ENCODE peak calls at places on chromosomes 12 and 14, in six cellular contexts. One of them, this sample, is unnamed.

GRCh38 chr12:108849653-108850052 is 7.7 kb downstream of the SSH1 start:
- DNase-seq in heart left ventricle: no peak
- DNase-seq in uterus: no peak
- DNase-seq in body of pancreas: no peak
- DNase-seq in GM12878: no peak
- DNase-seq in right lobe of liver: no peak
- DNase-seq in this sample: no peak

GRCh38 chr14:60327447-60328331 is 78.7 kb downstream of the PPM1A start:
- DNase-seq in heart left ventricle: no peak
- DNase-seq in uterus: peak; percentile 43
- DNase-seq in body of pancreas: peak; percentile 75
- DNase-seq in GM12878: peak; percentile 47
- DNase-seq in right lobe of liver: peak; percentile 34
- DNase-seq in this sample: peak; percentile 7

GRCh38 chr14:91229743-91230200 is 14.7 kb downstream of the GPR68 start:
- DNase-seq in heart left ventricle: no peak
- DNase-seq in uterus: no peak
- DNase-seq in body of pancreas: no peak
- DNase-seq in GM12878: peak; percentile 96
- DNase-seq in right lobe of liver: no peak
- DNase-seq in this sample: no peak

GRCh38 chr12:113135178-113136127 is at the start of gene RASAL1:
- DNase-seq in heart left ventricle: no peak
- DNase-seq in uterus: no peak
- DNase-seq in body of pancreas: peak; percentile 64
- DNase-seq in GM12878: no peak
- DNase-seq in right lobe of liver: peak; percentile 35
- DNase-seq in this sample: no peak

GRCh38 chr14:97930191-97930590 is 1133.0 kb downstream of the VRK1 start:
- DNase-seq in heart left ventricle: no peak
- DNase-seq in uterus: no peak
- DNase-seq in body of pancreas: no peak
- DNase-seq in GM12878: no peak
- DNase-seq in right lobe of liver: no peak
- DNase-seq in this sample: no peak

GRCh38 chr14:32374155-32374554 is 45.1 kb downstream of the AKAP6 start:
- DNase-seq in heart left ventricle: no peak
- DNase-seq in uterus: no peak
- DNase-seq in body of pancreas: no peak
- DNase-seq in GM12878: no peak
- DNase-seq in right lobe of liver: no peak
- DNase-seq in this sample: no peak

GRCh38 chr12:98227162-98227561 is 288.2 kb upstream of the TMPO start:
- DNase-seq in heart left ventricle: no peak
- DNase-seq in uterus: no peak
- DNase-seq in body of pancreas: no peak
- DNase-seq in GM12878: no peak
- DNase-seq in right lobe of liver: no peak
- DNase-seq in this sample: no peak

GRCh38 chr12:87935216-87935615 is 94.0 kb downstream of the C12orf50 start:
- DNase-seq in heart left ventricle: no peak
- DNase-seq in uterus: no peak
- DNase-seq in body of pancreas: no peak
- DNase-seq in GM12878: no peak
- DNase-seq in right lobe of liver: no peak
- DNase-seq in this sample: no peak

GRCh38 chr12:57549909-57550627 is at the start of gene KIF5A:
- DNase-seq in heart left ventricle: no peak
- DNase-seq in uterus: peak; percentile 40
- DNase-seq in body of pancreas: no peak
- DNase-seq in GM12878: no peak
- DNase-seq in right lobe of liver: peak; percentile 42
- DNase-seq in this sample: no peak

GRCh38 chr14:75460402-75460801 is 32.6 kb downstream of the JDP2 start:
- DNase-seq in heart left ventricle: no peak
- DNase-seq in uterus: no peak
- DNase-seq in body of pancreas: no peak
- DNase-seq in GM12878: no peak
- DNase-seq in right lobe of liver: no peak
- DNase-seq in this sample: no peak

GRCh38 chr14:44833376-44833775 is 128.4 kb downstream of the KLHL28 start:
- DNase-seq in heart left ventricle: no peak
- DNase-seq in uterus: no peak
- DNase-seq in body of pancreas: no peak
- DNase-seq in GM12878: no peak
- DNase-seq in right lobe of liver: no peak
- DNase-seq in this sample: no peak

GRCh38 chr14:68546839-68547238 is 246.0 kb downstream of the ZFP36L1 start:
- DNase-seq in heart left ventricle: no peak
- DNase-seq in uterus: peak; percentile 75
- DNase-seq in body of pancreas: no peak
- DNase-seq in GM12878: no peak
- DNase-seq in right lobe of liver: no peak
- DNase-seq in this sample: no peak

GRCh38 chr14:45891417-45892080 is 638.5 kb upstream of the MIS18BP1 start:
- DNase-seq in heart left ventricle: no peak
- DNase-seq in uterus: peak; percentile 13
- DNase-seq in body of pancreas: peak; percentile 2
- DNase-seq in GM12878: no peak
- DNase-seq in right lobe of liver: no peak
- DNase-seq in this sample: peak; percentile 27
- H3K4me3 ChIP-seq in heart left ventricle: no peak overlapping the region
- H3K4me3 ChIP-seq in uterus: no peak overlapping the region
- H3K4me3 ChIP-seq in body of pancreas: no peak overlapping the region
- H3K4me3 ChIP-seq in GM12878: no peak overlapping the region
- H3K4me3 ChIP-seq in right lobe of liver: no peak overlapping the region
- H3K4me3 ChIP-seq in this sample: no peak overlapping the region

GRCh38 chr12:22046090-22046967 is at the start of gene CMAS:
- DNase-seq in heart left ventricle: peak; percentile 89
- DNase-seq in uterus: peak; percentile 71
- DNase-seq in body of pancreas: peak; percentile 79
- DNase-seq in GM12878: peak; percentile 16
- DNase-seq in right lobe of liver: peak; percentile 89
- DNase-seq in this sample: peak; percentile 71
- TF ChIP-seq POLR2A in heart left ventricle: no peak
- TF ChIP-seq POLR2A in uterus: peak; percentile 67
- TF ChIP-seq POLR2A in body of pancreas: peak; percentile 76
- TF ChIP-seq POLR2A in GM12878: peak; percentile 84
- TF ChIP-seq POLR2A in right lobe of liver: peak; percentile 75
- TF ChIP-seq POLR2A in this sample: peak; percentile 75

DNA sequence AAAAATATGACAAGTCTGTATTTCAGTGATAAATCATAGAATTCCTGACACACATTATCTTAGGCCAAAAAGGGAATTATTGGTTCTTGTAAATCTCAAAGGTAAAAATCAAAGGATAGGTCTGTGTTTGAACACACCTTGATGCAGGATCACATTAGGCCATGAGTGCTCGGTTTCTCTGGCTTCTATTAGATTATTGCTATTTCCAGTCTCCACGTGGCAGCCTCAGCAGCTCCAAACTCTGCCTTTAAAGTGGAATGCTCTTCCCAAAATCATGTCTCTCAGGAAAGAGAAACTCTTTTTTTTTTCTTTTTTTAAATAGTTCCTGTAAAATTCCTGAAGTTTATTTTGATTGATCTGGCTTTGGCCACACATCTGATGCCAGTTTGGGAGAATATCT is 105.6 kb upstream of the FRMD6 start:
- DNase-seq in heart left ventricle: no peak
- DNase-seq in uterus: no peak
- DNase-seq in body of pancreas: no peak
- DNase-seq in GM12878: no peak
- DNase-seq in right lobe of liver: no peak
- DNase-seq in this sample: no peak
- H3K4me1 ChIP-seq in heart left ventricle: peaks cover 8% of the 10 kb centered on the region
- H3K4me1 ChIP-seq in uterus: no peaks in the 10 kb centered on the region
- H3K4me1 ChIP-seq in body of pancreas: no peaks in the 10 kb centered on the region
- H3K4me1 ChIP-seq in GM12878: no peaks in the 10 kb centered on the region
- H3K4me1 ChIP-seq in right lobe of liver: peaks cover 18% of the 10 kb centered on the region
- H3K4me1 ChIP-seq in this sample: peaks cover 2% of the 10 kb centered on the region

DNA sequence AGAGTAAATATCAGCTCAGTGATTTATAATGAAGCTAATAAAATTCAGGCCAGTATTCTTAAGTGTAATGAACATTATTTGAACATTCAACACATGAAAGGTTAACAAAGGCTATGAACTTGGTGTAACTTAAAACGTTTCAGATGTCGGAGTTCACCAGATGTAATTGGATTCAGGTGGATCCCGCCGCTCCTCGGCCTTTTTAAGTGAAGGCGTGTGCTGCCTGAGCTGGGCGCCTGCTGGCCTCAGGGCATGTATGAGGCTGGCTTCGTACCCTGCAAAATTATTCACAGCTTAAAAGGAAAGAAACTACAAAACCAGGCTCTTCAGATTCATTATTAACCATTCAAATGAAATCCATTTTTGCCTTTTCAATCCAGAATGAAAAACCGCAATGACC is 69.9 kb downstream of the WIF1 start:
- DNase-seq in heart left ventricle: no peak
- DNase-seq in uterus: no peak
- DNase-seq in body of pancreas: no peak
- DNase-seq in GM12878: no peak
- DNase-seq in right lobe of liver: no peak
- DNase-seq in this sample: no peak
- H3K4me3 ChIP-seq in heart left ventricle: no peak overlapping the region
- H3K4me3 ChIP-seq in uterus: no peak overlapping the region
- H3K4me3 ChIP-seq in body of pancreas: no peak overlapping the region
- H3K4me3 ChIP-seq in GM12878: no peak overlapping the region
- H3K4me3 ChIP-seq in right lobe of liver: no peak overlapping the region
- H3K4me3 ChIP-seq in this sample: no peak overlapping the region

DNA sequence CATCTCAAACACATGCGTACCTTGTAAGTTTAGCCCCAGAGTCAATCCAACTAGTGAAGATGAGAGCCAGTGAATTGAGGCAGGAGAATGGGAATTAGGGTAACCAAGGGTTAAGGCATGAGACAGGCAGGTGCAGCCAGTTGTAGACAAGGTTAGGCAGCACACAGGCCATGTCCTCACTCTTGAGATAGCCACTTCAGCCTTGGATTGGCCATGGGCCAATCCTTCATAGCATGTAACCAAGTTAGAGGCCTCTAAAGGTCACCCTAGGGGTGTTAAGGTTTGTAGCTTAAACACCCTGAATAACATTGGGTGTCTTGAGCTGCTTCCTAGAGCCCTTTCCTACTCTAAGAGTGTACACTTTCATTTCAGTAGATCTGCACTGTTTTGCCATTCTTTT is 208.2 kb upstream of the RBM19 start:
- DNase-seq in heart left ventricle: no peak
- DNase-seq in uterus: no peak
- DNase-seq in body of pancreas: no peak
- DNase-seq in GM12878: no peak
- DNase-seq in right lobe of liver: no peak
- DNase-seq in this sample: no peak
- TF ChIP-seq POLR2A in heart left ventricle: no peak
- TF ChIP-seq POLR2A in uterus: no peak
- TF ChIP-seq POLR2A in body of pancreas: no peak
- TF ChIP-seq POLR2A in GM12878: no peak
- TF ChIP-seq POLR2A in right lobe of liver: no peak
- TF ChIP-seq POLR2A in this sample: no peak

GRCh38 chr12:15088115-15088514 is 115.3 kb downstream of the PDE6H start:
- DNase-seq in heart left ventricle: no peak
- DNase-seq in uterus: no peak
- DNase-seq in body of pancreas: no peak
- DNase-seq in GM12878: no peak
- DNase-seq in right lobe of liver: no peak
- DNase-seq in this sample: no peak

DNA sequence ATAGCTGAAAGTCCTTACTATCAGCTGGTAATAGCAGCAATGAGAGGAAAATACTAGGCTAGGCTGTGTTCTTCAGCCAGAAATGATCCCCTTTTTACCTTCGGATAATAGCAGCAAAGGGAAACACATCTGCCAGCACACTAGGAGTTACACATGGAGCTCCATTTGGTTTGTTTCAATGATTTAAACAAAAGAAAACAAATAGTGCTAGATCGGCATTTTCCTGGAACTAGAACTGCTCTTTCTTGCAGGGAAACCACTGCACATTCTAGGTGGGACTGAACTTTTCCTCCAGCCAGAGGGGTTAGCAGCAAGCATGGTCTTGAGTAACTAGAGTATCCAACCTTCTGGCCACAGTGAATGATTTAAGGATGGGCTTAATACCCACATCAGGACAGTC is 117.6 kb downstream of the PDE6H start:
- DNase-seq in heart left ventricle: no peak
- DNase-seq in uterus: no peak
- DNase-seq in body of pancreas: no peak
- DNase-seq in GM12878: no peak
- DNase-seq in right lobe of liver: no peak
- DNase-seq in this sample: no peak
- H3K4me1 ChIP-seq in heart left ventricle: no peaks in the 10 kb centered on the region
- H3K4me1 ChIP-seq in uterus: no peaks in the 10 kb centered on the region
- H3K4me1 ChIP-seq in body of pancreas: no peaks in the 10 kb centered on the region
- H3K4me1 ChIP-seq in GM12878: no peaks in the 10 kb centered on the region
- H3K4me1 ChIP-seq in right lobe of liver: no peaks in the 10 kb centered on the region
- H3K4me1 ChIP-seq in this sample: no peaks in the 10 kb centered on the region